ENCODE peak calls at places on chromosome 13, in four cellular contexts. U is GM12891, V is transverse colon, G is fibroblast of mammary gland. Y is an unnamed sample.

GRCh38 chr13:35198821-35199220 is 256.8 kb downstream of the NBEA start:
- DNase-seq in U (no peak), V (no peak), G (no peak), Y (no peak)

GRCh38 chr13:77832339-77833100 is 86.1 kb downstream of the EDNRB start:
- DNase-seq in U (no peak), V (no peak), G (peak; percentile 61), Y (no peak)

GRCh38 chr13:113835461-113836274 is 28.2 kb downstream of the GAS6 start:
- DNase-seq in U (peak; percentile 54), V (no peak), G (peak; percentile 91), Y (no peak)

GRCh38 chr13:102317593-102317992 is 84.3 kb downstream of the FGF14 start:
- DNase-seq in U (no peak), V (peak; percentile 47), G (peak; percentile 90), Y (no peak)

GRCh38 chr13:114101325-114101821 is 31.1 kb downstream of the RASA3 start:
- DNase-seq in U (no peak), V (peak; percentile 23), G (no peak), Y (no peak)

GRCh38 chr13:20217168-20217567 is 15.0 kb downstream of the GJB6 start:
- DNase-seq in U (no peak), V (no peak), G (no peak), Y (no peak)

GRCh38 chr13:22252281-22252830 is 581.5 kb downstream of the FGF9 start:
- DNase-seq in U (no peak), V (no peak), G (no peak), Y (no peak)

GRCh38 chr13:108360139-108360538 is 90.6 kb downstream of the TNFSF13B start:
- DNase-seq in U (no peak), V (no peak), G (no peak), Y (no peak)

GRCh38 chr13:24618219-24618955 is 61.8 kb upstream of the ATP12A start:
- DNase-seq in U (no peak), V (peak; percentile 41), G (no peak), Y (no peak)

GRCh38 chr13:48909088-48909389 is 66.7 kb upstream of the FNDC3A start:
- DNase-seq in U (no peak), V (peak; percentile 15), G (no peak), Y (no peak)

GRCh38 chr13:23673354-23673753 is 103.1 kb downstream of the TNFRSF19 start:
- DNase-seq in U (no peak), V (no peak), G (peak; percentile 98), Y (no peak)

GRCh38 chr13:37069597-37070103 is 10.2 kb upstream of the SUPT20H start:
- DNase-seq in U (no peak), V (no peak), G (no peak), Y (no peak)

GRCh38 chr13:85935868-85936467 is 136.7 kb upstream of the SLITRK6 start:
- DNase-seq in U (no peak), V (no peak), G (no peak), Y (no peak)

GRCh38 chr13:27808866-27809546 is 16.7 kb downstream of the GSX1 start:
- DNase-seq in U (no peak), V (no peak), G (no peak), Y (no peak)

GRCh38 chr13:76326343-76326742 is 559.9 kb downstream of the KCTD12 start:
- DNase-seq in U (no peak), V (no peak), G (no peak), Y (no peak)